ENCODE peak calls at places on chromosome 2, in ten cellular contexts. F is tibial artery, N is heart left ventricle, S is mucosa of descending colon, P is right cardiac atrium, B is left ventricle myocardium inferior, D is fibroblast of lung, O is uterus, A is suprapubic skin, T is body of pancreas. J is an unnamed sample.
A peak's percentile ranks its signal among the peaks of the same experiment; 100 is the strongest.

GRCh38 chr2:73297151-73297559 is 3.8 kb upstream of the EGR4 start:
- DNase-seq in N (no peak), T (peak; percentile 14), F (no peak), D (no peak), B (no peak), O (no peak), A (no peak), P (no peak), S (no peak), J (no peak)

GRCh38 chr2:233901367-233901766 is 15.8 kb upstream of the TRPM8 start:
- DNase-seq in D (no peak), T (no peak), A (no peak), O (no peak), B (no peak), P (no peak), S (no peak), N (no peak), F (no peak), J (peak; percentile 59)

GRCh38 chr2:25204190-25204838 is 35.9 kb upstream of the POMC start:
- DNase-seq in D (no peak), P (no peak), S (no peak), A (no peak), N (no peak), O (no peak), B (no peak), F (no peak), T (no peak), J (no peak)

GRCh38 chr2:554444-554843 is 122.8 kb downstream of the TMEM18 start:
- DNase-seq in S (no peak), N (no peak), D (no peak), P (no peak), A (no peak), T (no peak), O (no peak), B (no peak), F (no peak), J (no peak)

GRCh38 chr2:45954233-45954850 is 302.9 kb downstream of the PRKCE start:
- DNase-seq in B (no peak), S (no peak), N (no peak), A (no peak), O (no peak), T (no peak), D (no peak), F (no peak), P (no peak), J (no peak)

GRCh38 chr2:241947876-241948275 is 78.3 kb downstream of the RTP5 start:
- DNase-seq in T (peak; percentile 11), D (no peak), S (no peak), N (no peak), A (peak; percentile 41), F (no peak), O (no peak), B (no peak), P (no peak), J (no peak)

GRCh38 chr2:82182270-82182669 is 1877.7 kb upstream of the LRRTM1 start:
- DNase-seq in P (no peak), T (no peak), N (no peak), B (no peak), S (no peak), D (no peak), O (no peak), A (no peak), F (no peak), J (no peak)

GRCh38 chr2:51424418-51424817 is 392.5 kb upstream of the NRXN1 start:
- DNase-seq in T (no peak), F (no peak), A (no peak), B (no peak), D (no peak), S (no peak), N (no peak), P (no peak), O (no peak), J (no peak)

GRCh38 chr2:228063558-228063957 is 117.9 kb downstream of the SPHKAP start:
- DNase-seq in F (no peak), N (no peak), D (no peak), S (no peak), A (no peak), O (no peak), B (no peak), P (no peak), T (no peak), J (no peak)

GRCh38 chr2:241762933-241763369 is 13.7 kb upstream of the GAL3ST2 start:
- DNase-seq in N (no peak), S (no peak), A (no peak), D (no peak), F (no peak), T (no peak), P (no peak), B (peak; percentile 9), O (no peak), J (no peak)

GRCh38 chr2:185222311-185222710 is 516.3 kb upstream of the FSIP2 start:
- DNase-seq in B (no peak), A (no peak), P (no peak), D (peak; percentile 25), F (no peak), T (no peak), O (no peak), S (no peak), N (no peak), J (no peak)

GRCh38 chr2:120803764-120804335 is 68.2 kb downstream of the GLI2 start:
- DNase-seq in T (no peak), F (no peak), A (no peak), S (no peak), N (no peak), O (no peak), P (no peak), D (peak; percentile 75), B (no peak), J (no peak)

GRCh38 chr2:203659650-203660049 is 46.8 kb upstream of the CD28 start:
- DNase-seq in S (no peak), N (no peak), B (no peak), A (no peak), D (no peak), T (no peak), P (no peak), O (no peak), F (peak; percentile 62), J (no peak)

GRCh38 chr2:203664029-203664755 is 42.2 kb upstream of the CD28 start:
- DNase-seq in O (no peak), P (no peak), T (no peak), A (no peak), D (no peak), N (no peak), B (no peak), F (no peak), S (no peak), J (no peak)

GRCh38 chr2:203661509-203661908 is 44.9 kb upstream of the CD28 start:
- DNase-seq in T (no peak), O (no peak), B (no peak), D (no peak), N (no peak), F (no peak), S (no peak), P (no peak), A (no peak), J (no peak)

GRCh38 chr2:203662963-203663362 is 43.5 kb upstream of the CD28 start:
- DNase-seq in S (no peak), A (no peak), P (no peak), D (no peak), T (no peak), N (no peak), O (no peak), B (no peak), F (no peak), J (no peak)

DNA sequence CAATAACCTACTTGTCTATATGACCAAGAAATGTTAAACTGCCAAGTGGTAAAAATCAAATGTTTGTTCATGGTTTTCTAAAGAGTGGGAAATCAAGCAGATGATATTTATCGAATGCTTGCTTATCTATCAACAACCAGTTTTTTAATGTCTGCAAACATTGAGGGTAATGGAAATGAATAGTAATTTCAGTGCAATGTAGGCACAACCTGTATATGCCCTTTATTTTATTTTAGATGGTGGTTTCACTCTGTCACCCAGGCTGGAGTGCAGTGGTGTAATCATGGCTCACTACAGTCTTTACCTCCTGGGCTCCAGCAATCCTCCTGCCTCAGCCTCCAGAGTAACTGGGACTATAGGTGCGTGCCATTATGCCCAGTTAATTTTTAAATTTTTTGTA is 46.0 kb upstream of the CD28 start:
- DNase-seq in D (no peak), F (no peak), S (no peak), O (no peak), P (no peak), B (no peak), N (no peak), A (no peak), T (no peak), J (no peak)
- H3K4me1 ChIP-seq in D (no peaks in the 10 kb centered on the region), F (no peaks in the 10 kb centered on the region), S (peaks cover 27% of the 10 kb centered on the region), O (no peaks in the 10 kb centered on the region), P (no peaks in the 10 kb centered on the region), B (peaks cover 8% of the 10 kb centered on the region), N (no peaks in the 10 kb centered on the region), A (peaks cover 28% of the 10 kb centered on the region), T (peaks cover 13% of the 10 kb centered on the region), J (peaks cover 5% of the 10 kb centered on the region)

DNA sequence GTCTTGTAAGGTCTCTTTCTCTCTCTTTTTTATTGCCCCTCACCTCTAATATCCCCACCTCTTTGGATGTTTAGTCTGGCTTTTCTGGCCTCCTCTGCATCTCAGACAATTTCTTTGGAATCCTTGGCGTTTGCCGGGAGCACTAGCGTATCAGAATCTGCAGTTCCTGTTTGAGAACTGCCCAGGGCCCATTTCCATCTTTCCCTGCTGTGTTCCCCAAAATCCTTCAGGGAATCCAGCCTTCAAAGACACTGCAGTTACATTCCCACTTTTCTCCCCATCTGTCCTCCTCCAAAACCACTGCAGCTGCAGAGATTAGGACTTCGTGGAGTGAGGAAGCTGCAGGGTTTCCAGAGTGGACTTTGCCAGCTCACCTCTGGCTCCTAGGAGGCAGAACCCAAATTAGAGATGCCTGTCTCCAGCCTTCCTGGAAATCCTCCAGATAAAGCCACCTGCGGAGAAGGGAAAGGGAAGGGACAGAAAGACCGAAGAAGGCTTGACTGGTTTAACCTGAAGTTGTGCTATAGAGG is 2.7 kb downstream of the VSNL1 start:
- DNase-seq in A (no peak), B (no peak), F (no peak), N (no peak), T (no peak), P (no peak), S (no peak), D (no peak), O (no peak), J (no peak)
- H3K4me1 ChIP-seq in A (peaks cover 33% of the 10 kb centered on the region), B (peaks cover 36% of the 10 kb centered on the region), F (peaks cover 29% of the 10 kb centered on the region), N (no peaks in the 10 kb centered on the region), T (peaks cover 20% of the 10 kb centered on the region), P (no peaks in the 10 kb centered on the region), S (peaks cover 3% of the 10 kb centered on the region), D (peaks cover 2% of the 10 kb centered on the region), O (no peaks in the 10 kb centered on the region), J (peaks cover 35% of the 10 kb centered on the region)

GRCh38 chr2:3046170-3046865 is 331.3 kb downstream of the EIPR1 start:
- DNase-seq in D (no peak), T (no peak), O (no peak), F (no peak), A (no peak), S (no peak), P (no peak), B (no peak), N (no peak), J (no peak)
- H3K4me1 ChIP-seq in D (no peaks in the 10 kb centered on the region), T (peaks cover 20% of the 10 kb centered on the region), O (no peaks in the 10 kb centered on the region), F (no peaks in the 10 kb centered on the region), A (peaks cover 5% of the 10 kb centered on the region), S (no peaks in the 10 kb centered on the region), P (no peaks in the 10 kb centered on the region), B (peaks cover 20% of the 10 kb centered on the region), N (no peaks in the 10 kb centered on the region), J (no peaks in the 10 kb centered on the region)

DNA sequence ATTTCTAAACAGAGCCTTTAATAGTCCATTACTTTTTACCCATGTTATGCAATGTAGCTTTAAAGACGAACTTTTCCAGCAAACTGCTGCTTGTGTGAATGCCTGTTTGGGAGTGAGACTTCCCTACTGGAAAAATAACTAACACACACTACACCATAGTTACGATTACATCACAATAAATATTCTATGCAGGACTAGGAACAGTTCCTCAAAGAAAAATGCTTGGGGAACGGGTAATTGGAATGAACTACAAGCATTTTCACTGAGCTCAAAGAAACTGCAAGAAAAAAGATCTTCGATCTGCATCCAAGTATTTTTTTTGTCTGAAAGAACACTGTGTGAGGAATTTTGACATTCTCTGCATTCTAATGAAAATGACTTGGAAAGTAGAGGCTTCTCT is 13.8 kb downstream of the LYPD1 start:
- DNase-seq in B (no peak), S (no peak), A (no peak), D (peak; percentile 53), P (no peak), N (no peak), T (no peak), F (no peak), O (no peak), J (no peak)
- H3K4me1 ChIP-seq in B (no peaks in the 10 kb centered on the region), S (no peaks in the 10 kb centered on the region), A (no peaks in the 10 kb centered on the region), D (no peaks in the 10 kb centered on the region), P (no peaks in the 10 kb centered on the region), N (no peaks in the 10 kb centered on the region), T (peaks cover 2% of the 10 kb centered on the region), F (no peaks in the 10 kb centered on the region), O (no peaks in the 10 kb centered on the region), J (no peaks in the 10 kb centered on the region)